ENCODE peak calls at places on chromosomes 12 and 14, in five cellular contexts. V is SJCRH30, Z is SW480, H is ecto neural progenitor cell, B is NCI-H510A treated with DMSO at 0.1 percent for 48 hours. O is an unnamed sample.

GRCh38 chr12:92105676-92106075 is 40.0 kb downstream of the BTG1 start:
- DNase-seq in Z (no peak), V (no peak), H (no peak), B (no peak), O (no peak)

GRCh38 chr14:96091941-96092411 is 52.8 kb downstream of the C14orf132 start:
- DNase-seq in V (no peak), H (no peak), B (no peak), Z (no peak), O (peak; percentile 33)

GRCh38 chr14:99564256-99564902 is 39.6 kb downstream of the CCDC85C start:
- DNase-seq in H (no peak), V (peak; percentile 62), Z (no peak), B (peak; percentile 68), O (no peak)

GRCh38 chr12:20220339-20220738 is 148.0 kb upstream of the PDE3A start:
- DNase-seq in V (peak; percentile 46), Z (peak; percentile 43), H (no peak), B (no peak), O (no peak)

GRCh38 chr12:8501720-8502119 is 11.6 kb upstream of the CLEC4D start:
- DNase-seq in Z (no peak), B (no peak), H (no peak), V (no peak), O (no peak)

GRCh38 chr14:31933716-31934115 is 143.4 kb upstream of the ARHGAP5 start:
- DNase-seq in V (peak; percentile 36), Z (no peak), H (no peak), B (no peak), O (no peak)

GRCh38 chr14:58639842-58640484 is 2.2 kb downstream of the DACT1 start:
- DNase-seq in V (peak; percentile 83), H (peak; percentile 58), Z (peak; percentile 48), B (peak; percentile 88), O (no peak)

GRCh38 chr14:70660967-70661871 is 19.5 kb downstream of the TTC9 start:
- DNase-seq in H (no peak), V (no peak), B (no peak), Z (peak; percentile 30), O (no peak)

GRCh38 chr12:116130431-116130830 is 147.1 kb downstream of the MED13L start:
- DNase-seq in V (peak; percentile 65), Z (no peak), B (no peak), H (no peak), O (no peak)

GRCh38 chr14:90514015-90514398 is 117.2 kb downstream of the CALM1 start:
- DNase-seq in B (peak; percentile 97), V (no peak), H (no peak), Z (no peak), O (no peak)

GRCh38 chr12:12099102-12099501 is 28.4 kb downstream of the BCL2L14 start:
- DNase-seq in H (no peak), V (no peak), B (no peak), Z (no peak), O (no peak)

GRCh38 chr12:65200007-65200665 is 30.8 kb downstream of the LEMD3 start:
- DNase-seq in V (no peak), H (no peak), B (no peak), Z (no peak), O (no peak)

GRCh38 chr14:51182166-51182565 is 57.9 kb upstream of the TMX1 start:
- DNase-seq in Z (no peak), B (no peak), H (no peak), V (no peak), O (no peak)

GRCh38 chr12:759628-760027 is 7.2 kb downstream of the WNK1 start:
- DNase-seq in V (no peak), Z (no peak), B (no peak), H (no peak), O (no peak)

GRCh38 chr14:69548566-69548965 is 26.1 kb downstream of the CCDC177 start:
- DNase-seq in B (no peak), H (no peak), V (no peak), Z (no peak), O (no peak)

GRCh38 chr12:108129017-108129812 is at the start of gene WSCD2:
- DNase-seq in H (peak; percentile 96), V (no peak), B (peak; percentile 46), Z (no peak), O (peak; percentile 67)

GRCh38 chr12:95959107-95959506 is 16.0 kb downstream of the AMDHD1 start:
- DNase-seq in B (no peak), Z (peak; percentile 29), H (no peak), V (peak; percentile 15), O (no peak)

GRCh38 chr12:25623816-25624215 is 70.7 kb upstream of the LMNTD1 start:
- DNase-seq in Z (no peak), V (no peak), H (no peak), B (no peak), O (no peak)

GRCh38 chr14:99899578-99900178 is 106.5 kb downstream of the EML1 start:
- DNase-seq in V (peak; percentile 35), H (no peak), B (peak; percentile 37), Z (peak; percentile 35), O (no peak)

O was measured in suprapubic skin.